ENCODE peak calls at places on chromosomes 3 and 15, in four cellular contexts. One of them, this sample, is unnamed.

GRCh38 chr3:150359381-150359780 is 48.7 kb upstream of the TSC22D2 start:
- DNase-seq in transverse colon: no peak
- DNase-seq in CD8-positive, alpha-beta T cell: no peak
- DNase-seq in uterus: no peak
- DNase-seq in this sample: no peak

GRCh38 chr3:104388624-104389023 is 978.1 kb upstream of the ALCAM start:
- DNase-seq in CD8-positive, alpha-beta T cell: no peak
- DNase-seq in transverse colon: no peak
- DNase-seq in uterus: no peak
- DNase-seq in this sample: no peak

GRCh38 chr3:31213869-31214486 is 318.7 kb upstream of the STT3B start:
- DNase-seq in uterus: no peak
- DNase-seq in CD8-positive, alpha-beta T cell: peak; percentile 15
- DNase-seq in transverse colon: peak; percentile 43
- DNase-seq in this sample: no peak

GRCh38 chr3:48960841-48961413 is 29.1 kb upstream of the P4HTM start:
- DNase-seq in uterus: no peak
- DNase-seq in CD8-positive, alpha-beta T cell: no peak
- DNase-seq in transverse colon: no peak
- DNase-seq in this sample: no peak

GRCh38 chr3:79306939-79307590 is 460.7 kb downstream of the ROBO1 start:
- DNase-seq in transverse colon: no peak
- DNase-seq in CD8-positive, alpha-beta T cell: no peak
- DNase-seq in uterus: no peak
- DNase-seq in this sample: no peak

GRCh38 chr3:192923731-192924130 is 6.1 kb upstream of the MB21D2 start:
- DNase-seq in uterus: no peak
- DNase-seq in CD8-positive, alpha-beta T cell: no peak
- DNase-seq in transverse colon: no peak
- DNase-seq in this sample: no peak

GRCh38 chr15:63288778-63289378 is 11.5 kb downstream of the APH1B start:
- DNase-seq in uterus: no peak
- DNase-seq in transverse colon: no peak
- DNase-seq in CD8-positive, alpha-beta T cell: no peak
- DNase-seq in this sample: no peak

GRCh38 chr3:115667175-115668065 is 44.1 kb downstream of the GAP43 start:
- DNase-seq in CD8-positive, alpha-beta T cell: no peak
- DNase-seq in transverse colon: no peak
- DNase-seq in uterus: no peak
- DNase-seq in this sample: no peak

GRCh38 chr15:52448010-52448890 is 80.4 kb downstream of the MYO5A start:
- DNase-seq in transverse colon: no peak
- DNase-seq in CD8-positive, alpha-beta T cell: no peak
- DNase-seq in uterus: no peak
- DNase-seq in this sample: no peak

GRCh38 chr3:122916580-122916979 is 111.0 kb downstream of the SEMA5B start:
- DNase-seq in CD8-positive, alpha-beta T cell: no peak
- DNase-seq in uterus: no peak
- DNase-seq in transverse colon: no peak
- DNase-seq in this sample: no peak

GRCh38 chr15:32659340-32659831 is 17.9 kb downstream of the SCG5 start:
- DNase-seq in uterus: no peak
- DNase-seq in transverse colon: no peak
- DNase-seq in CD8-positive, alpha-beta T cell: no peak
- DNase-seq in this sample: no peak

GRCh38 chr3:10283638-10284037 is 9.1 kb downstream of the GHRL start:
- DNase-seq in CD8-positive, alpha-beta T cell: no peak
- DNase-seq in uterus: no peak
- DNase-seq in transverse colon: no peak
- DNase-seq in this sample: peak; percentile 27

GRCh38 chr3:59654120-59654952 is 604.5 kb upstream of the CFAP20DC start:
- DNase-seq in uterus: no peak
- DNase-seq in transverse colon: no peak
- DNase-seq in CD8-positive, alpha-beta T cell: no peak
- DNase-seq in this sample: peak; percentile 71

GRCh38 chr3:175948041-175948440 is 1088.9 kb downstream of the NAALADL2 start:
- DNase-seq in uterus: no peak
- DNase-seq in transverse colon: no peak
- DNase-seq in CD8-positive, alpha-beta T cell: no peak
- DNase-seq in this sample: no peak

GRCh38 chr3:155232605-155233004 is 60.9 kb downstream of the STRIT1 start:
- DNase-seq in CD8-positive, alpha-beta T cell: no peak
- DNase-seq in transverse colon: peak; percentile 19
- DNase-seq in uterus: peak; percentile 71
- DNase-seq in this sample: no peak

GRCh38 chr3:144018776-144019175 is 47.2 kb downstream of the DIPK2A start:
- DNase-seq in uterus: no peak
- DNase-seq in transverse colon: no peak
- DNase-seq in CD8-positive, alpha-beta T cell: no peak
- DNase-seq in this sample: no peak

GRCh38 chr3:119786409-119786808 is 4.5 kb downstream of the NR1I2 start:
- DNase-seq in uterus: no peak
- DNase-seq in CD8-positive, alpha-beta T cell: no peak
- DNase-seq in transverse colon: no peak
- DNase-seq in this sample: no peak

GRCh38 chr3:87109431-87109830 is 117.7 kb upstream of the CHMP2B start:
- DNase-seq in CD8-positive, alpha-beta T cell: no peak
- DNase-seq in transverse colon: no peak
- DNase-seq in uterus: no peak
- DNase-seq in this sample: no peak

GRCh38 chr3:182303169-182303568 is 490.1 kb upstream of the ATP11B start:
- DNase-seq in transverse colon: no peak
- DNase-seq in CD8-positive, alpha-beta T cell: no peak
- DNase-seq in uterus: no peak
- DNase-seq in this sample: no peak

GRCh38 chr15:93467327-93467726 is 378.3 kb upstream of the RGMA start:
- DNase-seq in CD8-positive, alpha-beta T cell: no peak
- DNase-seq in transverse colon: peak; percentile 20
- DNase-seq in uterus: peak; percentile 79
- DNase-seq in this sample: no peak

GRCh38 chr3:93936549-93936948 is 37.1 kb downstream of the PROS1 start:
- DNase-seq in CD8-positive, alpha-beta T cell: no peak
- DNase-seq in uterus: no peak
- DNase-seq in transverse colon: no peak
- DNase-seq in this sample: no peak

GRCh38 chr15:67801926-67802914 is 23.1 kb upstream of the SKOR1 start:
- DNase-seq in uterus: no peak
- DNase-seq in transverse colon: no peak
- DNase-seq in CD8-positive, alpha-beta T cell: no peak
- DNase-seq in this sample: no peak

GRCh38 chr3:160210799-160211221 is 14.4 kb upstream of the C3orf80 start:
- DNase-seq in CD8-positive, alpha-beta T cell: no peak
- DNase-seq in transverse colon: no peak
- DNase-seq in uterus: no peak
- DNase-seq in this sample: no peak

GRCh38 chr3:149657458-149657795 is 398 bp downstream of the WWTR1 start:
- DNase-seq in transverse colon: peak; percentile 32
- DNase-seq in uterus: peak; percentile 67
- DNase-seq in CD8-positive, alpha-beta T cell: no peak
- DNase-seq in this sample: no peak

GRCh38 chr3:29757054-29757777 is 476.3 kb downstream of the RBMS3 start:
- DNase-seq in uterus: no peak
- DNase-seq in CD8-positive, alpha-beta T cell: no peak
- DNase-seq in transverse colon: no peak
- DNase-seq in this sample: no peak

GRCh38 chr3:78791745-78792144 is 976.1 kb downstream of the ROBO1 start:
- DNase-seq in CD8-positive, alpha-beta T cell: no peak
- DNase-seq in transverse colon: no peak
- DNase-seq in uterus: no peak
- DNase-seq in this sample: no peak

GRCh38 chr3:173275740-173276139 is 121.8 kb upstream of the NLGN1 start:
- DNase-seq in transverse colon: no peak
- DNase-seq in CD8-positive, alpha-beta T cell: no peak
- DNase-seq in uterus: no peak
- DNase-seq in this sample: no peak
- TF ChIP-seq CTCF in transverse colon: no peak
- TF ChIP-seq CTCF in CD8-positive, alpha-beta T cell: no peak
- TF ChIP-seq CTCF in uterus: no peak
- TF ChIP-seq CTCF in this sample: no peak

DNA sequence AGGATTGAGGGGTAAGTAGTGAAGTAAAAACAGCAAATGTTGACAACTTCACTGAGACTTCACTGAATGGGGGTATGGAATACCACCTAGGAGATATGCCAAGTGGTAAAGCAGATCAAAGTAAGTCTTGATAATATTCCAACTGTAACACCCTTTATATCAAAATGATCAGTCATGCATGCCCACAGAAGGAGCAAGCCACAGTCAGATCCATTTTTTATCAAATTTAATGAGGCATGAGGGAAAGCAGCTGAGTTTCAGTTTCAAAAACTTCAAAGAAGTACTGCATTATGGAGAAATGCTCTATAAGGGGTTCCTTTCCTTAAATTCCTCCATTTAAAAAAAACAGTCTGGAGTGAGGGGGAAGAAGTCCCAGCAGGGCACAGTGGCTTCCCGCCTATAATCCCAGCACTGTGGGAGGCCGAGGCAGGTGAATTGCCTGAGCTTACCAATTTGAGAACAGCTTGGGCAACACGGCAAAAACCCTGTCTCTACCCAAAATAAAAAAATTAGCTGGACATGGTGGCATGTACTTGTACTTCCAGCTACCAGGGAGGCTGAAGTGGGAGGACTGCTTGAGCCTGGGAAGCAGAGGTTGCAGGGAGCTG is 56.9 kb downstream of the TJP1 start:
- DNase-seq in CD8-positive, alpha-beta T cell: no peak
- DNase-seq in uterus: no peak
- DNase-seq in transverse colon: no peak
- DNase-seq in this sample: no peak
- H3K27me3 ChIP-seq in CD8-positive, alpha-beta T cell: no peaks in the 10 kb centered on the region
- H3K27me3 ChIP-seq in uterus: no peaks in the 10 kb centered on the region
- H3K27me3 ChIP-seq in transverse colon: no peaks in the 10 kb centered on the region
- H3K27me3 ChIP-seq in this sample: no peaks in the 10 kb centered on the region

GRCh38 chr15:98896802-98897732 is 110.5 kb downstream of the PGPEP1L start:
- DNase-seq in CD8-positive, alpha-beta T cell: no peak
- DNase-seq in transverse colon: no peak
- DNase-seq in uterus: no peak
- DNase-seq in this sample: no peak
- H3K36me3 ChIP-seq in CD8-positive, alpha-beta T cell: peaks cover 12% of the 10 kb centered on the region
- H3K36me3 ChIP-seq in transverse colon: no peaks in the 10 kb centered on the region
- H3K36me3 ChIP-seq in uterus: no peaks in the 10 kb centered on the region
- H3K36me3 ChIP-seq in this sample: no peaks in the 10 kb centered on the region

GRCh38 chr3:13885704-13886010 is 5.8 kb upstream of the WNT7A start:
- DNase-seq in transverse colon: no peak
- DNase-seq in CD8-positive, alpha-beta T cell: no peak
- DNase-seq in uterus: no peak
- DNase-seq in this sample: no peak
- TF ChIP-seq CTCF in transverse colon: no peak
- TF ChIP-seq CTCF in CD8-positive, alpha-beta T cell: peak; percentile 48
- TF ChIP-seq CTCF in uterus: no peak
- TF ChIP-seq CTCF in this sample: no peak

GRCh38 chr15:92196342-92196741 is 197.3 kb upstream of the ST8SIA2 start:
- DNase-seq in CD8-positive, alpha-beta T cell: no peak
- DNase-seq in uterus: no peak
- DNase-seq in transverse colon: no peak
- DNase-seq in this sample: no peak
- H3K27me3 ChIP-seq in CD8-positive, alpha-beta T cell: no peaks in the 10 kb centered on the region
- H3K27me3 ChIP-seq in uterus: no peaks in the 10 kb centered on the region
- H3K27me3 ChIP-seq in transverse colon: no peaks in the 10 kb centered on the region
- H3K27me3 ChIP-seq in this sample: no peaks in the 10 kb centered on the region

GRCh38 chr3:46927718-46928073 is 48.8 kb downstream of the CCDC12 start:
- DNase-seq in CD8-positive, alpha-beta T cell: no peak
- DNase-seq in transverse colon: no peak
- DNase-seq in uterus: no peak
- DNase-seq in this sample: no peak
- H3K36me3 ChIP-seq in CD8-positive, alpha-beta T cell: peaks cover 22% of the 10 kb centered on the region
- H3K36me3 ChIP-seq in transverse colon: no peaks in the 10 kb centered on the region
- H3K36me3 ChIP-seq in uterus: no peaks in the 10 kb centered on the region
- H3K36me3 ChIP-seq in this sample: no peaks in the 10 kb centered on the region

GRCh38 chr3:166462876-166463275 is 625.7 kb upstream of the BCHE start:
- DNase-seq in transverse colon: no peak
- DNase-seq in CD8-positive, alpha-beta T cell: no peak
- DNase-seq in uterus: no peak
- DNase-seq in this sample: no peak
- TF ChIP-seq CTCF in transverse colon: no peak
- TF ChIP-seq CTCF in CD8-positive, alpha-beta T cell: no peak
- TF ChIP-seq CTCF in uterus: no peak
- TF ChIP-seq CTCF in this sample: no peak

DNA sequence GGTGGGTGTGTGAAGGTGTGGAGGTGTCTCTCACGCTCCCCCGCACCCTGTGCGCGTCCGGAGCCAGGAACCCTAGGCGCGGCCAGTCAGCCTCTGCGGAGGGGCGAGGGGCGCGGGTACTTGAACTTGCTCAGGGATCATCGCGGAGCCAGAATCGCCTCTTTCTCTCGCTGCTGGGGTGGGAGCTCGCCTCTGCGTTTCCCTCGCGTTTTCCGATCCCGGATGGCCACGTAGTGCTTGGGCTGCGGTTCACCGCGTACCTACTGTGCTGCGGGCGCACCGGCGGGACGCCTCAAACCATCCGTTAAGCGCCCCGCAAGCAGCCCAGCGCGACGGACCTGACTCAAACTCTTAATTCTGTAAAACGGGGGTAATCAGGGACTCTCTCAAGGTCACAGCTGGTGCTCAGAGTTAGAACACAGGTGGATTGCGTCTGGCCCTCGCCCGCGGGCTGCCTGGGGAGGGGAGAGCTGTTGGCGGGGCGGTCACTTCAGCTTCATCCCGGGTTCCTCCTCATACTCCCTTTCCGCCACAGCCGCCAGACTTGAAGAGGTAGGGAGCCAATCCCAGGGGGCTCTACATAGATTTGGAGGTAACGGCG is 686 bp downstream of the MYRIP start:
- DNase-seq in uterus: no peak
- DNase-seq in transverse colon: no peak
- DNase-seq in CD8-positive, alpha-beta T cell: no peak
- DNase-seq in this sample: peak; percentile 62
- H3K27me3 ChIP-seq in uterus: no peaks in the 10 kb centered on the region
- H3K27me3 ChIP-seq in transverse colon: peaks cover 52% of the 10 kb centered on the region
- H3K27me3 ChIP-seq in CD8-positive, alpha-beta T cell: peaks cover 10% of the 10 kb centered on the region
- H3K27me3 ChIP-seq in this sample: peaks cover 36% of the 10 kb centered on the region

GRCh38 chr15:100226107-100226506 is 115.7 kb downstream of the ADAMTS17 start:
- DNase-seq in CD8-positive, alpha-beta T cell: no peak
- DNase-seq in transverse colon: no peak
- DNase-seq in uterus: no peak
- DNase-seq in this sample: no peak

GRCh38 chr15:100224206-100225185 is 117.3 kb downstream of the ADAMTS17 start:
- DNase-seq in CD8-positive, alpha-beta T cell: no peak
- DNase-seq in uterus: no peak
- DNase-seq in transverse colon: no peak
- DNase-seq in this sample: no peak

GRCh38 chr15:100221461-100222348 is 120.1 kb downstream of the ADAMTS17 start:
- DNase-seq in CD8-positive, alpha-beta T cell: no peak
- DNase-seq in transverse colon: no peak
- DNase-seq in uterus: no peak
- DNase-seq in this sample: no peak

GRCh38 chr15:100220058-100220728 is 121.6 kb downstream of the ADAMTS17 start:
- DNase-seq in uterus: no peak
- DNase-seq in transverse colon: no peak
- DNase-seq in CD8-positive, alpha-beta T cell: no peak
- DNase-seq in this sample: no peak

DNA sequence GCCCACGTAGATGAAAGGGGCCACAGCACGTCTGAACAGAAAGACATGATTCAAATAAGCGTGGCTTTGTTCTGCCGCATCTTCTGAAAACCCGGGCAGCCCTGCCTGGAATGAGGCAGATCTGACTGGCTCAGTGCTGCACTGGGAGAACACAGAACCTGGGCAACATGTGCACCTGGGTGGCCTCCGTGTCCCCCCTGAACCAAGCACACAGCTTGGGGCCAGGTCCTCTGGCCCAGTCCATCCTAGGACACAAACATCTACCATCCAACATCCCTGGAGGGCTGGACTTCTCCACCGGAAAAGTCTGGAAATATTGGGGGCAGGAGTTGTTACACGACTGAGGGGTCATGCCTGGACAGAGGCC is 119.4 kb downstream of the ADAMTS17 start:
- DNase-seq in CD8-positive, alpha-beta T cell: no peak
- DNase-seq in uterus: no peak
- DNase-seq in transverse colon: no peak
- DNase-seq in this sample: no peak
- H3K36me3 ChIP-seq in CD8-positive, alpha-beta T cell: no peaks in the 10 kb centered on the region
- H3K36me3 ChIP-seq in uterus: no peaks in the 10 kb centered on the region
- H3K36me3 ChIP-seq in transverse colon: no peaks in the 10 kb centered on the region
- H3K36me3 ChIP-seq in this sample: no peaks in the 10 kb centered on the region